ENCODE peak calls at places on chromosome 15, in nine cellular contexts. One of them, this sample, is unnamed.

GRCh38 chr15:77659350-77660321 is 26.9 kb upstream of the LINGO1 start:
- DNase-seq in DMS53: peak; percentile 68
- DNase-seq in activated CD4-positive, alpha-beta T cell treated with anti-CD3 and anti-CD28 coated beads, Interleukin-2, amount 50 U/mL, for 48 hours: peak; percentile 50
- DNase-seq in SHP77: peak; percentile 13
- DNase-seq in astrocyte: peak; percentile 23
- DNase-seq in NCI-H774: peak; percentile 30
- DNase-seq in EH: peak; percentile 65
- DNase-seq in H9: peak; percentile 75
- DNase-seq in activated effector memory CD4-positive, alpha-beta T cell treated with anti-CD3 and anti-CD28 coated beads, Interleukin-2, amount 50 U/mL, for 16 hours: no peak
- DNase-seq in this sample: peak; percentile 60

GRCh38 chr15:88118741-88119140 is 137.8 kb downstream of the NTRK3 start:
- DNase-seq in DMS53: no peak
- DNase-seq in activated CD4-positive, alpha-beta T cell treated with anti-CD3 and anti-CD28 coated beads, Interleukin-2, amount 50 U/mL, for 48 hours: no peak
- DNase-seq in SHP77: no peak
- DNase-seq in astrocyte: no peak
- DNase-seq in NCI-H774: no peak
- DNase-seq in EH: no peak
- DNase-seq in H9: no peak
- DNase-seq in activated effector memory CD4-positive, alpha-beta T cell treated with anti-CD3 and anti-CD28 coated beads, Interleukin-2, amount 50 U/mL, for 16 hours: no peak
- DNase-seq in this sample: no peak

GRCh38 chr15:79923068-79923514 is 26.3 kb upstream of the MTHFS start:
- DNase-seq in DMS53: peak; percentile 80
- DNase-seq in activated CD4-positive, alpha-beta T cell treated with anti-CD3 and anti-CD28 coated beads, Interleukin-2, amount 50 U/mL, for 48 hours: peak; percentile 74
- DNase-seq in SHP77: peak; percentile 23
- DNase-seq in astrocyte: peak; percentile 25
- DNase-seq in NCI-H774: peak; percentile 25
- DNase-seq in EH: peak; percentile 58
- DNase-seq in H9: no peak
- DNase-seq in activated effector memory CD4-positive, alpha-beta T cell treated with anti-CD3 and anti-CD28 coated beads, Interleukin-2, amount 50 U/mL, for 16 hours: peak; percentile 88
- DNase-seq in this sample: peak; percentile 49

GRCh38 chr15:74421302-74422245 is 12.2 kb downstream of the SEMA7A start:
- DNase-seq in DMS53: no peak
- DNase-seq in activated CD4-positive, alpha-beta T cell treated with anti-CD3 and anti-CD28 coated beads, Interleukin-2, amount 50 U/mL, for 48 hours: no peak
- DNase-seq in SHP77: no peak
- DNase-seq in astrocyte: no peak
- DNase-seq in NCI-H774: no peak
- DNase-seq in EH: no peak
- DNase-seq in H9: no peak
- DNase-seq in activated effector memory CD4-positive, alpha-beta T cell treated with anti-CD3 and anti-CD28 coated beads, Interleukin-2, amount 50 U/mL, for 16 hours: no peak
- DNase-seq in this sample: no peak

GRCh38 chr15:84594617-84595290 is 6.1 kb upstream of the ZSCAN2 start:
- DNase-seq in DMS53: no peak
- DNase-seq in activated CD4-positive, alpha-beta T cell treated with anti-CD3 and anti-CD28 coated beads, Interleukin-2, amount 50 U/mL, for 48 hours: no peak
- DNase-seq in SHP77: no peak
- DNase-seq in astrocyte: no peak
- DNase-seq in NCI-H774: no peak
- DNase-seq in EH: no peak
- DNase-seq in H9: no peak
- DNase-seq in activated effector memory CD4-positive, alpha-beta T cell treated with anti-CD3 and anti-CD28 coated beads, Interleukin-2, amount 50 U/mL, for 16 hours: no peak
- DNase-seq in this sample: no peak

GRCh38 chr15:41492597-41493204 is 973 bp upstream of the ITPKA start:
- DNase-seq in DMS53: peak; percentile 59
- DNase-seq in activated CD4-positive, alpha-beta T cell treated with anti-CD3 and anti-CD28 coated beads, Interleukin-2, amount 50 U/mL, for 48 hours: no peak
- DNase-seq in SHP77: no peak
- DNase-seq in astrocyte: no peak
- DNase-seq in NCI-H774: no peak
- DNase-seq in EH: no peak
- DNase-seq in H9: no peak
- DNase-seq in activated effector memory CD4-positive, alpha-beta T cell treated with anti-CD3 and anti-CD28 coated beads, Interleukin-2, amount 50 U/mL, for 16 hours: no peak
- DNase-seq in this sample: no peak

GRCh38 chr15:49428392-49429095 is 5.5 kb downstream of the FGF7 start:
- DNase-seq in DMS53: no peak
- DNase-seq in activated CD4-positive, alpha-beta T cell treated with anti-CD3 and anti-CD28 coated beads, Interleukin-2, amount 50 U/mL, for 48 hours: no peak
- DNase-seq in SHP77: no peak
- DNase-seq in astrocyte: peak; percentile 27
- DNase-seq in NCI-H774: no peak
- DNase-seq in EH: peak; percentile 76
- DNase-seq in H9: no peak
- DNase-seq in activated effector memory CD4-positive, alpha-beta T cell treated with anti-CD3 and anti-CD28 coated beads, Interleukin-2, amount 50 U/mL, for 16 hours: no peak
- DNase-seq in this sample: peak; percentile 26

GRCh38 chr15:63501256-63502089 is 2.9 kb upstream of the USP3 start:
- DNase-seq in DMS53: peak; percentile 90
- DNase-seq in activated CD4-positive, alpha-beta T cell treated with anti-CD3 and anti-CD28 coated beads, Interleukin-2, amount 50 U/mL, for 48 hours: no peak
- DNase-seq in SHP77: no peak
- DNase-seq in astrocyte: peak; percentile 90
- DNase-seq in NCI-H774: no peak
- DNase-seq in EH: peak; percentile 93
- DNase-seq in H9: peak; percentile 53
- DNase-seq in activated effector memory CD4-positive, alpha-beta T cell treated with anti-CD3 and anti-CD28 coated beads, Interleukin-2, amount 50 U/mL, for 16 hours: peak; percentile 85
- DNase-seq in this sample: peak; percentile 79

GRCh38 chr15:81113204-81113657 is 20.8 kb upstream of the CFAP161 start:
- DNase-seq in DMS53: no peak
- DNase-seq in activated CD4-positive, alpha-beta T cell treated with anti-CD3 and anti-CD28 coated beads, Interleukin-2, amount 50 U/mL, for 48 hours: no peak
- DNase-seq in SHP77: no peak
- DNase-seq in astrocyte: no peak
- DNase-seq in NCI-H774: no peak
- DNase-seq in EH: no peak
- DNase-seq in H9: no peak
- DNase-seq in activated effector memory CD4-positive, alpha-beta T cell treated with anti-CD3 and anti-CD28 coated beads, Interleukin-2, amount 50 U/mL, for 16 hours: no peak
- DNase-seq in this sample: no peak

GRCh38 chr15:70045045-70045444 is 52.7 kb downstream of the TLE3 start:
- DNase-seq in DMS53: no peak
- DNase-seq in activated CD4-positive, alpha-beta T cell treated with anti-CD3 and anti-CD28 coated beads, Interleukin-2, amount 50 U/mL, for 48 hours: no peak
- DNase-seq in SHP77: no peak
- DNase-seq in astrocyte: peak; percentile 29
- DNase-seq in NCI-H774: no peak
- DNase-seq in EH: peak; percentile 24
- DNase-seq in H9: no peak
- DNase-seq in activated effector memory CD4-positive, alpha-beta T cell treated with anti-CD3 and anti-CD28 coated beads, Interleukin-2, amount 50 U/mL, for 16 hours: no peak
- DNase-seq in this sample: peak; percentile 61

GRCh38 chr15:62306851-62307504 is 141.9 kb upstream of the C2CD4B start:
- DNase-seq in DMS53: peak; percentile 95
- DNase-seq in activated CD4-positive, alpha-beta T cell treated with anti-CD3 and anti-CD28 coated beads, Interleukin-2, amount 50 U/mL, for 48 hours: peak; percentile 7
- DNase-seq in SHP77: peak; percentile 86
- DNase-seq in astrocyte: peak; percentile 55
- DNase-seq in NCI-H774: peak; percentile 78
- DNase-seq in EH: peak; percentile 80
- DNase-seq in H9: peak; percentile 83
- DNase-seq in activated effector memory CD4-positive, alpha-beta T cell treated with anti-CD3 and anti-CD28 coated beads, Interleukin-2, amount 50 U/mL, for 16 hours: no peak
- DNase-seq in this sample: peak; percentile 69

GRCh38 chr15:48358229-48358641 is 27.0 kb downstream of the DUT start:
- DNase-seq in DMS53: peak; percentile 42
- DNase-seq in activated CD4-positive, alpha-beta T cell treated with anti-CD3 and anti-CD28 coated beads, Interleukin-2, amount 50 U/mL, for 48 hours: no peak
- DNase-seq in SHP77: no peak
- DNase-seq in astrocyte: peak; percentile 36
- DNase-seq in NCI-H774: peak; percentile 40
- DNase-seq in EH: peak; percentile 57
- DNase-seq in H9: no peak
- DNase-seq in activated effector memory CD4-positive, alpha-beta T cell treated with anti-CD3 and anti-CD28 coated beads, Interleukin-2, amount 50 U/mL, for 16 hours: no peak
- DNase-seq in this sample: peak; percentile 49

GRCh38 chr15:58331562-58331902 is 100.3 kb upstream of the LIPC start:
- DNase-seq in DMS53: no peak
- DNase-seq in activated CD4-positive, alpha-beta T cell treated with anti-CD3 and anti-CD28 coated beads, Interleukin-2, amount 50 U/mL, for 48 hours: no peak
- DNase-seq in SHP77: no peak
- DNase-seq in astrocyte: no peak
- DNase-seq in NCI-H774: no peak
- DNase-seq in EH: no peak
- DNase-seq in H9: no peak
- DNase-seq in activated effector memory CD4-positive, alpha-beta T cell treated with anti-CD3 and anti-CD28 coated beads, Interleukin-2, amount 50 U/mL, for 16 hours: no peak
- DNase-seq in this sample: no peak

GRCh38 chr15:45307230-45307924 is 55.3 kb downstream of the SLC28A2 start:
- DNase-seq in DMS53: peak; percentile 42
- DNase-seq in activated CD4-positive, alpha-beta T cell treated with anti-CD3 and anti-CD28 coated beads, Interleukin-2, amount 50 U/mL, for 48 hours: no peak
- DNase-seq in SHP77: no peak
- DNase-seq in astrocyte: peak; percentile 65
- DNase-seq in NCI-H774: no peak
- DNase-seq in EH: peak; percentile 72
- DNase-seq in H9: no peak
- DNase-seq in activated effector memory CD4-positive, alpha-beta T cell treated with anti-CD3 and anti-CD28 coated beads, Interleukin-2, amount 50 U/mL, for 16 hours: no peak
- DNase-seq in this sample: peak; percentile 71

GRCh38 chr15:71334874-71335273 is 219.6 kb downstream of the THSD4 start:
- DNase-seq in DMS53: no peak
- DNase-seq in activated CD4-positive, alpha-beta T cell treated with anti-CD3 and anti-CD28 coated beads, Interleukin-2, amount 50 U/mL, for 48 hours: no peak
- DNase-seq in SHP77: no peak
- DNase-seq in astrocyte: no peak
- DNase-seq in NCI-H774: no peak
- DNase-seq in EH: peak; percentile 39
- DNase-seq in H9: no peak
- DNase-seq in activated effector memory CD4-positive, alpha-beta T cell treated with anti-CD3 and anti-CD28 coated beads, Interleukin-2, amount 50 U/mL, for 16 hours: no peak
- DNase-seq in this sample: no peak

GRCh38 chr15:89836255-89837133 is 21.8 kb upstream of the ANPEP start:
- DNase-seq in DMS53: no peak
- DNase-seq in activated CD4-positive, alpha-beta T cell treated with anti-CD3 and anti-CD28 coated beads, Interleukin-2, amount 50 U/mL, for 48 hours: no peak
- DNase-seq in SHP77: no peak
- DNase-seq in astrocyte: peak; percentile 96
- DNase-seq in NCI-H774: no peak
- DNase-seq in EH: peak; percentile 99
- DNase-seq in H9: no peak
- DNase-seq in activated effector memory CD4-positive, alpha-beta T cell treated with anti-CD3 and anti-CD28 coated beads, Interleukin-2, amount 50 U/mL, for 16 hours: no peak
- DNase-seq in this sample: peak; percentile 89

GRCh38 chr15:90882781-90883525 is 1.4 kb upstream of the FES start:
- DNase-seq in DMS53: no peak
- DNase-seq in activated CD4-positive, alpha-beta T cell treated with anti-CD3 and anti-CD28 coated beads, Interleukin-2, amount 50 U/mL, for 48 hours: no peak
- DNase-seq in SHP77: no peak
- DNase-seq in astrocyte: no peak
- DNase-seq in NCI-H774: no peak
- DNase-seq in EH: no peak
- DNase-seq in H9: no peak
- DNase-seq in activated effector memory CD4-positive, alpha-beta T cell treated with anti-CD3 and anti-CD28 coated beads, Interleukin-2, amount 50 U/mL, for 16 hours: no peak
- DNase-seq in this sample: no peak

GRCh38 chr15:72797338-72797689 is 13.8 kb upstream of the ADPGK start:
- DNase-seq in DMS53: no peak
- DNase-seq in activated CD4-positive, alpha-beta T cell treated with anti-CD3 and anti-CD28 coated beads, Interleukin-2, amount 50 U/mL, for 48 hours: no peak
- DNase-seq in SHP77: no peak
- DNase-seq in astrocyte: no peak
- DNase-seq in NCI-H774: no peak
- DNase-seq in EH: no peak
- DNase-seq in H9: peak; percentile 38
- DNase-seq in activated effector memory CD4-positive, alpha-beta T cell treated with anti-CD3 and anti-CD28 coated beads, Interleukin-2, amount 50 U/mL, for 16 hours: no peak
- DNase-seq in this sample: no peak

This sample was measured in PC-3.